ENCODE peak calls at places on chromosomes 2 and 18, in ten cellular contexts. E is sciatic nerve; D is iPS-NIHi11; O is CD8-positive, alpha-beta memory T cell; F is activated naive CD4-positive, alpha-beta T cell treated with anti-CD3 and anti-CD28 coated beads for 36 hours; Q is NCI-H1092; S is activated T-helper 9 cell treated with anti-CD3 and anti-CD28 coated beads, Interleukin-2, amount 50 U/mL, for 16 hours; X is C1 segment of cervical spinal cord; Y is NCI-H774; G is GDM1. U is an unnamed sample.

GRCh38 chr2:102522169-102522568 is 49.1 kb downstream of the SLC9A4 start:
- DNase-seq in E (no peak), D (no peak), O (no peak), F (no peak), Q (no peak), S (no peak), X (no peak), Y (no peak), G (no peak), U (no peak)

GRCh38 chr2:99598435-99598834 is 108.6 kb upstream of the REV1 start:
- DNase-seq in E (no peak), D (no peak), O (no peak), F (no peak), Q (no peak), S (no peak), X (no peak), Y (no peak), G (no peak), U (peak)

GRCh38 chr2:168293766-168294165 is 46.4 kb upstream of the STK39 start:
- DNase-seq in E (no peak), D (no peak), O (no peak), F (no peak), Q (no peak), S (no peak), X (no peak), Y (no peak), G (no peak), U (peak)

GRCh38 chr18:32769242-32770180 is 3.3 kb downstream of the KLHL14 start:
- DNase-seq in E (peak), D (peak), O (no peak), F (no peak), Q (peak), S (no peak), X (no peak), Y (peak), G (no peak), U (peak)

GRCh38 chr2:169001116-169001815 is 29.9 kb downstream of the ABCB11 start:
- DNase-seq in E (no peak), D (no peak), O (no peak), F (peak), Q (no peak), S (no peak), X (no peak), Y (no peak), G (no peak), U (no peak)

GRCh38 chr2:186575302-186575701 is 14.6 kb upstream of the ITGAV start:
- DNase-seq in E (no peak), D (peak), O (no peak), F (peak), Q (no peak), S (no peak), X (peak), Y (no peak), G (peak), U (peak)

GRCh38 chr2:102892693-102893290 is 131.0 kb downstream of the TMEM182 start:
- DNase-seq in E (no peak), D (peak), O (no peak), F (no peak), Q (no peak), S (no peak), X (no peak), Y (no peak), G (no peak), U (no peak)

GRCh38 chr2:2914252-2914651 is 463.4 kb downstream of the EIPR1 start:
- DNase-seq in E (no peak), D (no peak), O (no peak), F (no peak), Q (no peak), S (no peak), X (no peak), Y (no peak), G (no peak), U (no peak)